ENCODE peak calls at places on chromosomes 16 and 17, in four cellular contexts. One of them, this sample, is unnamed.

GRCh38 chr16:68091604-68092261 is 6.6 kb downstream of the NFATC3 start:
- DNase-seq in Kasumi-1: no peak
- DNase-seq in stimulated activated CD8-positive, alpha-beta memory T cell treated with anti-CD3 and anti-CD28 coated beads, Interleukin-2, amount 100 ng/mL, for 1 hour: no peak
- DNase-seq in effector CD4-positive, alpha-beta T cell: no peak
- DNase-seq in this sample: peak

GRCh38 chr17:64262422-64263260 is at the start of gene TEX2:
- DNase-seq in Kasumi-1: peak
- DNase-seq in stimulated activated CD8-positive, alpha-beta memory T cell treated with anti-CD3 and anti-CD28 coated beads, Interleukin-2, amount 100 ng/mL, for 1 hour: peak
- DNase-seq in effector CD4-positive, alpha-beta T cell: peak
- DNase-seq in this sample: peak

GRCh38 chr17:82321947-82322466 is 4.6 kb upstream of the CD7 start:
- DNase-seq in Kasumi-1: no peak
- DNase-seq in stimulated activated CD8-positive, alpha-beta memory T cell treated with anti-CD3 and anti-CD28 coated beads, Interleukin-2, amount 100 ng/mL, for 1 hour: no peak
- DNase-seq in effector CD4-positive, alpha-beta T cell: no peak
- DNase-seq in this sample: no peak

GRCh38 chr17:57580055-57580739 is 164.9 kb downstream of the CCDC182 start:
- DNase-seq in Kasumi-1: no peak
- DNase-seq in stimulated activated CD8-positive, alpha-beta memory T cell treated with anti-CD3 and anti-CD28 coated beads, Interleukin-2, amount 100 ng/mL, for 1 hour: no peak
- DNase-seq in effector CD4-positive, alpha-beta T cell: no peak
- DNase-seq in this sample: no peak

GRCh38 chr16:5852151-5852550 is 754.6 kb upstream of the EEF2KMT start:
- DNase-seq in Kasumi-1: no peak
- DNase-seq in stimulated activated CD8-positive, alpha-beta memory T cell treated with anti-CD3 and anti-CD28 coated beads, Interleukin-2, amount 100 ng/mL, for 1 hour: no peak
- DNase-seq in effector CD4-positive, alpha-beta T cell: no peak
- DNase-seq in this sample: no peak

GRCh38 chr17:44417553-44417952 is 28.1 kb upstream of the ITGA2B start:
- DNase-seq in Kasumi-1: no peak
- DNase-seq in stimulated activated CD8-positive, alpha-beta memory T cell treated with anti-CD3 and anti-CD28 coated beads, Interleukin-2, amount 100 ng/mL, for 1 hour: no peak
- DNase-seq in effector CD4-positive, alpha-beta T cell: no peak
- DNase-seq in this sample: peak

GRCh38 chr17:28985950-28986713 is 19.7 kb downstream of the SEZ6 start:
- DNase-seq in Kasumi-1: no peak
- DNase-seq in stimulated activated CD8-positive, alpha-beta memory T cell treated with anti-CD3 and anti-CD28 coated beads, Interleukin-2, amount 100 ng/mL, for 1 hour: no peak
- DNase-seq in effector CD4-positive, alpha-beta T cell: no peak
- DNase-seq in this sample: no peak

GRCh38 chr17:38730526-38731379 is 612 bp downstream of the CISD3 start:
- DNase-seq in Kasumi-1: peak
- DNase-seq in stimulated activated CD8-positive, alpha-beta memory T cell treated with anti-CD3 and anti-CD28 coated beads, Interleukin-2, amount 100 ng/mL, for 1 hour: no peak
- DNase-seq in effector CD4-positive, alpha-beta T cell: no peak
- DNase-seq in this sample: no peak

GRCh38 chr17:39152134-39152884 is 872 bp upstream of the PLXDC1 start:
- DNase-seq in Kasumi-1: no peak
- DNase-seq in stimulated activated CD8-positive, alpha-beta memory T cell treated with anti-CD3 and anti-CD28 coated beads, Interleukin-2, amount 100 ng/mL, for 1 hour: no peak
- DNase-seq in effector CD4-positive, alpha-beta T cell: peak
- DNase-seq in this sample: no peak

GRCh38 chr17:81164464-81165245 is 652 bp upstream of the PVALEF start:
- DNase-seq in Kasumi-1: no peak
- DNase-seq in stimulated activated CD8-positive, alpha-beta memory T cell treated with anti-CD3 and anti-CD28 coated beads, Interleukin-2, amount 100 ng/mL, for 1 hour: no peak
- DNase-seq in effector CD4-positive, alpha-beta T cell: no peak
- DNase-seq in this sample: no peak

GRCh38 chr17:7673239-7673638 is 14.1 kb downstream of the TP53 start:
- DNase-seq in Kasumi-1: peak
- DNase-seq in stimulated activated CD8-positive, alpha-beta memory T cell treated with anti-CD3 and anti-CD28 coated beads, Interleukin-2, amount 100 ng/mL, for 1 hour: no peak
- DNase-seq in effector CD4-positive, alpha-beta T cell: no peak
- DNase-seq in this sample: no peak

GRCh38 chr16:66372078-66372897 is 5.8 kb downstream of the CDH5 start:
- DNase-seq in Kasumi-1: no peak
- DNase-seq in stimulated activated CD8-positive, alpha-beta memory T cell treated with anti-CD3 and anti-CD28 coated beads, Interleukin-2, amount 100 ng/mL, for 1 hour: no peak
- DNase-seq in effector CD4-positive, alpha-beta T cell: no peak
- DNase-seq in this sample: no peak

GRCh38 chr17:80268427-80268826 is 7.8 kb downstream of the RNF213 start:
- DNase-seq in Kasumi-1: no peak
- DNase-seq in stimulated activated CD8-positive, alpha-beta memory T cell treated with anti-CD3 and anti-CD28 coated beads, Interleukin-2, amount 100 ng/mL, for 1 hour: no peak
- DNase-seq in effector CD4-positive, alpha-beta T cell: no peak
- DNase-seq in this sample: no peak

GRCh38 chr17:78341559-78342437 is 18.1 kb downstream of the SOCS3 start:
- DNase-seq in Kasumi-1: no peak
- DNase-seq in stimulated activated CD8-positive, alpha-beta memory T cell treated with anti-CD3 and anti-CD28 coated beads, Interleukin-2, amount 100 ng/mL, for 1 hour: no peak
- DNase-seq in effector CD4-positive, alpha-beta T cell: no peak
- DNase-seq in this sample: peak

GRCh38 chr16:17666293-17666692 is 195.5 kb upstream of the XYLT1 start:
- DNase-seq in Kasumi-1: no peak
- DNase-seq in stimulated activated CD8-positive, alpha-beta memory T cell treated with anti-CD3 and anti-CD28 coated beads, Interleukin-2, amount 100 ng/mL, for 1 hour: no peak
- DNase-seq in effector CD4-positive, alpha-beta T cell: no peak
- DNase-seq in this sample: no peak

This sample was measured in RWPE1.